ENCODE peak calls at places on chromosome 3, in nine cellular contexts. T is A549, O is stomach, Q is transverse colon, P is tibial nerve, V is ovary, K is sigmoid colon, Z is H1, I is upper lobe of left lung. W is an unnamed sample. For H3K4me1, the result is how much of the 10 kb centered on the place peaks cover.

GRCh38 chr3:42421818-42422796 is 11.7 kb upstream of the LYZL4 start:
- DNase-seq in K (no peak), P (no peak), O (peak), T (no peak), Q (no peak), I (no peak), V (no peak), Z (no peak), W (no peak)

GRCh38 chr3:22862111-22862510 is 341.0 kb upstream of the UBE2E2 start:
- DNase-seq in I (no peak), Q (no peak), T (peak), O (no peak), V (no peak), P (no peak), K (no peak), Z (no peak), W (no peak)

GRCh38 chr3:189563841-189564563 is 67.2 kb upstream of the TP63 start:
- DNase-seq in P (no peak), T (peak), V (no peak), K (no peak), I (peak), O (no peak), Z (no peak), Q (no peak), W (no peak)

GRCh38 chr3:34067442-34068130 is 269.2 kb downstream of the PDCD6IP start:
- DNase-seq in V (no peak), Q (no peak), O (no peak), T (no peak), K (no peak), Z (no peak), P (no peak), I (no peak), W (no peak)

GRCh38 chr3:173191611-173192010 is 50.6 kb upstream of the SPATA16 start:
- DNase-seq in P (no peak), O (no peak), Z (no peak), I (no peak), K (no peak), Q (no peak), T (no peak), V (no peak), W (no peak)

GRCh38 chr3:14093831-14094230 is 30.8 kb downstream of the CHCHD4 start:
- DNase-seq in I (no peak), K (no peak), Q (no peak), P (no peak), O (no peak), T (no peak), V (no peak), Z (no peak), W (no peak)

GRCh38 chr3:192494176-192494575 is 233.2 kb downstream of the FGF12 start:
- DNase-seq in Z (no peak), O (no peak), T (no peak), I (no peak), V (no peak), K (no peak), P (no peak), Q (no peak), W (no peak)

GRCh38 chr3:148992027-148992634 is 791 bp downstream of the GYG1 start:
- DNase-seq in O (peak), Z (peak), K (peak), Q (peak), V (peak), P (no peak), T (peak), I (peak), W (no peak)

GRCh38 chr3:184757010-184757651 is 45.3 kb upstream of the MAGEF1 start:
- DNase-seq in O (peak), P (peak), I (peak), T (no peak), V (peak), Z (no peak), Q (peak), K (peak), W (no peak)

GRCh38 chr3:50321146-50321843 is 1.2 kb downstream of the HYAL2 start:
- DNase-seq in I (peak), Q (peak), K (peak), Z (peak), T (peak), V (peak), O (peak), P (peak), W (peak)

GRCh38 chr3:55190296-55190695 is 262.4 kb upstream of the LRTM1 start:
- DNase-seq in I (no peak), O (no peak), T (no peak), Z (no peak), K (no peak), P (no peak), V (no peak), Q (no peak), W (peak)

GRCh38 chr3:149547954-149548728 is 73.6 kb downstream of the TM4SF4 start:
- DNase-seq in T (peak), Z (no peak), P (no peak), V (peak), O (peak), K (peak), I (peak), Q (peak), W (peak)

GRCh38 chr3:184241447-184242296 is 7.1 kb downstream of the ALG3 start:
- DNase-seq in Q (peak), O (peak), V (peak), Z (peak), K (no peak), T (peak), I (peak), P (no peak), W (no peak)

GRCh38 chr3:62161306-62161705 is 212.0 kb downstream of the FEZF2 start:
- DNase-seq in Z (no peak), T (no peak), I (no peak), O (no peak), P (no peak), V (no peak), K (no peak), Q (no peak), W (no peak)

GRCh38 chr3:46209751-46210470 is 1.8 kb upstream of the CCR1 start:
- DNase-seq in P (no peak), V (no peak), K (no peak), I (no peak), T (no peak), Q (no peak), Z (no peak), O (no peak), W (peak)

GRCh38 chr3:51274052-51274451 is 111.0 kb upstream of the MANF start:
- DNase-seq in Z (no peak), P (no peak), T (no peak), O (no peak), K (no peak), Q (no peak), V (no peak), I (no peak), W (no peak)

GRCh38 chr3:17833786-17834559 is 91.5 kb upstream of the TBC1D5 start:
- DNase-seq in Z (no peak), T (no peak), K (no peak), I (no peak), V (no peak), P (no peak), O (no peak), Q (no peak), W (no peak)

GRCh38 chr3:195030791-195031321 is 240.1 kb downstream of the XXYLT1 start:
- DNase-seq in Z (no peak), V (no peak), O (no peak), I (peak), P (no peak), Q (no peak), T (peak), K (no peak), W (no peak)

GRCh38 chr3:13093687-13094086 is 20.5 kb upstream of the IQSEC1 start:
- DNase-seq in Q (no peak), P (no peak), K (no peak), I (no peak), Z (no peak), T (no peak), V (no peak), O (no peak), W (no peak)

GRCh38 chr3:19757773-19758172 is 176.2 kb downstream of the EFHB start:
- DNase-seq in P (no peak), V (no peak), O (no peak), T (peak), I (no peak), Q (no peak), Z (no peak), K (no peak), W (no peak)

GRCh38 chr3:25473246-25473645 is 45.2 kb downstream of the RARB start:
- DNase-seq in I (no peak), P (no peak), T (no peak), O (no peak), Z (no peak), V (no peak), Q (no peak), K (peak), W (no peak)

GRCh38 chr3:10090181-10090580 is 17.9 kb downstream of the FANCD2OS start:
- DNase-seq in T (peak), Z (no peak), P (no peak), I (no peak), O (peak), K (no peak), V (no peak), Q (peak), W (no peak)

GRCh38 chr3:10085738-10086137 is 22.3 kb downstream of the FANCD2OS start:
- DNase-seq in Q (no peak), K (no peak), T (no peak), O (no peak), P (no peak), Z (no peak), I (no peak), V (no peak), W (no peak)

GRCh38 chr3:10093678-10094077 is 14.4 kb downstream of the FANCD2OS start:
- DNase-seq in Q (no peak), I (no peak), Z (no peak), T (no peak), P (no peak), K (no peak), O (no peak), V (no peak), W (no peak)

GRCh38 chr3:10088256-10088655 is 19.8 kb downstream of the FANCD2OS start:
- DNase-seq in O (no peak), V (no peak), Z (no peak), T (peak), P (no peak), Q (no peak), I (no peak), K (no peak), W (no peak)
- TF ChIP-seq EP300 in O (no peak), V (no peak), Z (no peak), T (no peak), P (no peak), Q (no peak), I (no peak), K (no peak), W (no peak)

GRCh38 chr3:112635674-112636073 is 5.3 kb downstream of the CCDC80 start:
- DNase-seq in V (peak), I (no peak), O (no peak), Z (no peak), T (no peak), Q (peak), P (no peak), K (peak), W (no peak)
- H3K27ac ChIP-seq in V (peak), I (no peak), O (peak), Z (no peak), T (peak), Q (peak), P (peak), K (peak), W (peak)

GRCh38 chr3:186588619-186589018 is 18.1 kb downstream of the DNAJB11 start:
- DNase-seq in T (no peak), I (no peak), P (no peak), V (no peak), O (no peak), Q (no peak), K (no peak), Z (no peak), W (no peak)

GRCh38 chr3:186592682-186593081 is 20.2 kb upstream of the AHSG start:
- DNase-seq in T (no peak), K (no peak), P (no peak), I (no peak), V (no peak), Z (no peak), O (no peak), Q (no peak), W (no peak)

GRCh38 chr3:186589115-186589514 is 18.6 kb downstream of the DNAJB11 start:
- DNase-seq in T (peak), I (no peak), Z (no peak), Q (no peak), K (no peak), V (no peak), P (no peak), O (no peak), W (no peak)

GRCh38 chr3:186589856-186590579 is 19.5 kb downstream of the DNAJB11 start:
- DNase-seq in P (no peak), V (no peak), O (no peak), I (peak), Q (no peak), K (no peak), T (peak), Z (no peak), W (no peak)

DNA sequence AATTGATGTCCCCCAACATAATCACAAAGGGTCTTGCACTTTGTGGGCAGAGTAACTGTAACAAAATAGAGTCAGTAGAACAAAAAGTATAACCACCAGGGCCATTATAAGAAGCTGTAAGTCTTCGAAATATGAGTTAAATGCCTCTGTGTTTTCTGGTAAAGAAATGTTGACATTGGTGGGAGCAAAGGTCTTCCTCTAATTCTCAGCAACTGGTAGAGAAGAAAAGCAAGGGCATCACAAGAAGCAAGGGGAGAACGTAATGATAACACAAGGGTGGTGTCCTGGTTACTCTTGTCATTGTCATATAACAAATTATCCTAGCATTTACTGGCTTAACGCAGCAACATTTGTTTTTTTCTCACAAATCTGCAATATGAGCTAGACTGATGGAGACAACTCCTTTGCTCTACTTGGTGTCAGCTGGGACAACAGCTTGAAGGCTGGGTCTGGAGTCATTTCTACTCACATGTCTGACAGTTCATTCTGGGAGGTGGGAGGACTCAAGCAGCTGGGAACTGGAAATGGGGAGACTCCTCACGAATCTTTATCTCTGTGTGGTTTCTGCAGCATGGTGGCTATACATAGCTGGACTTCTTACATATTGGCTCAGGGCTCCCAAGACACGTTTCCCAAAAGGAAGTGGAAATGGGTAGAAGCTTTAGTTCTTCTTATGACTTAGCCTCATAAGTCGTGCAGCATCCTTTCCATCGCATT is 20.2 kb downstream of the DNAJB11 start:
- DNase-seq in P (no peak), O (no peak), V (no peak), K (no peak), I (no peak), Q (no peak), Z (no peak), T (no peak), W (no peak)
- H3K4me1 ChIP-seq in P (under half), O (under half), V (under half), K (under half), I (under half), Q (under half), Z (under half), T (under half), W (under half)

DNA sequence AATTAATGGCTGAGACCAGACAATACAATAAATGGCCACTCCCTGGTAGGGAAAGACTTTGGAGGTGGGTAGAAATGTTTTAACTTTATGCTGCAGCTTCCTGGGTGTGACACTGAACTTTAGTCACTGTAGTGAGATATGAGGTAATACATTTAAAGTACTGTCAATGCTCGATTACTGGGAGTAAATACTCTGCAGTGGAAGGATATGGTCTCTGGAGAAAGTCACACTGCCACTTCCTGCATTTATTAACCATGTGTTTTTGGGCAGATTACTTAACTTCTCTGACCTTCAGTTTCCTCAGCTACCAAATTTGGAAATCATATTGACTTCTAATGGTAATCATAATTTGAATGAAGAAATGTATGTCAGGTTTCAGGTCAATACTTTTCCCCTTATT is 317.1 kb upstream of the TGFBR2 start:
- DNase-seq in O (no peak), Z (no peak), V (no peak), T (peak), Q (peak), P (no peak), I (no peak), K (no peak), W (no peak)
- TF ChIP-seq EP300 in O (no peak), Z (no peak), V (no peak), T (no peak), Q (no peak), P (no peak), I (no peak), K (no peak), W (no peak)

GRCh38 chr3:179233043-179233442 is 17.9 kb downstream of the KCNMB3 start:
- DNase-seq in I (no peak), P (no peak), Z (no peak), V (no peak), O (no peak), K (no peak), T (no peak), Q (no peak), W (no peak)

GRCh38 chr3:179229177-179229576 is 21.7 kb downstream of the KCNMB3 start:
- DNase-seq in K (no peak), Q (no peak), P (no peak), I (no peak), T (no peak), V (no peak), Z (no peak), O (no peak), W (no peak)

GRCh38 chr3:179236676-179237301 is 14.1 kb downstream of the KCNMB3 start:
- DNase-seq in Z (no peak), V (no peak), I (no peak), K (no peak), O (no peak), Q (no peak), T (no peak), P (no peak), W (no peak)

GRCh38 chr3:179234244-179234643 is 16.7 kb downstream of the KCNMB3 start:
- DNase-seq in T (no peak), Z (no peak), I (no peak), V (no peak), Q (no peak), K (no peak), P (no peak), O (no peak), W (no peak)
- H3K27ac ChIP-seq in T (no peak), Z (no peak), I (no peak), V (no peak), Q (no peak), K (no peak), P (no peak), O (no peak), W (no peak)

GRCh38 chr3:71054312-71054711 is 529.2 kb downstream of the FOXP1 start:
- DNase-seq in O (no peak), Q (no peak), Z (no peak), I (no peak), P (no peak), V (no peak), T (no peak), K (no peak), W (peak)

GRCh38 chr3:71056327-71056726 is 527.2 kb downstream of the FOXP1 start:
- DNase-seq in O (no peak), Z (no peak), I (no peak), Q (no peak), V (no peak), T (no peak), K (no peak), P (no peak), W (peak)

GRCh38 chr3:71057526-71057894 is 526.0 kb downstream of the FOXP1 start:
- DNase-seq in T (no peak), I (no peak), V (no peak), O (no peak), Z (no peak), K (no peak), Q (peak), P (no peak), W (peak)

GRCh38 chr3:71053495-71053894 is 530.0 kb downstream of the FOXP1 start:
- DNase-seq in Z (no peak), T (no peak), I (no peak), K (no peak), P (no peak), V (no peak), Q (no peak), O (no peak), W (peak)

GRCh38 chr3:71055602-71056001 is 527.9 kb downstream of the FOXP1 start:
- DNase-seq in Q (no peak), T (peak), I (no peak), K (no peak), O (no peak), V (no peak), Z (no peak), P (no peak), W (no peak)
- H3K4me1 ChIP-seq in Q (half or more), T (half or more), I (half or more), K (under half), O (under half), V (under half), Z (under half), P (under half), W (half or more)

GRCh38 chr3:10956531-10956930 is 36.0 kb upstream of the SLC6A1 start:
- DNase-seq in I (no peak), O (no peak), Q (no peak), V (no peak), Z (no peak), P (no peak), T (no peak), K (no peak), W (no peak)

GRCh38 chr3:10962481-10963036 is 30.0 kb upstream of the SLC6A1 start:
- DNase-seq in P (no peak), K (no peak), I (no peak), T (no peak), Z (no peak), O (no peak), Q (no peak), V (no peak), W (no peak)

GRCh38 chr3:10957976-10958749 is 34.4 kb upstream of the SLC6A1 start:
- DNase-seq in T (no peak), I (peak), P (no peak), Q (peak), Z (no peak), V (no peak), K (no peak), O (peak), W (no peak)

GRCh38 chr3:10956991-10957390 is 35.6 kb upstream of the SLC6A1 start:
- DNase-seq in P (peak), T (no peak), O (no peak), Z (no peak), Q (no peak), I (no peak), V (no peak), K (no peak), W (no peak)

DNA sequence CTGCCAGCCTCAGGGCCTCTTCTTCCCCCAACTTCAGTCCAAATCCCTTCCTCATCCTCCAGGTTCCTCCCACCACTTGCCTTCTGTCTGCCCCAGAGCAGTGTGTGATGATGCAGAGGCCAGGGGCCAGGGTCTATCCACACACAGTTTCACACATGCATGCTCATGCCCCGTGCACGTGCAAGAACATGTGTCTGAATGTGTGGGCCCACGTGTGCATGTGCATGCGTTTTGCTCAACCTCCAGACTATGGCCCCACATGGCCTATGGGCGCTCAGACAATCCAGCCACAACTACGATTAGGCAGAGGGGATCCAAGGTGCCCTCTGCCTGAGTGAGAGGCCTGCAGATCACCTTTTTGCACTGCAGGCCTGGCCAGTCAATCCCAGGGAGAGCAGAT is 32.3 kb upstream of the SLC6A1 start:
- DNase-seq in I (no peak), V (no peak), Z (no peak), T (no peak), P (no peak), O (no peak), K (no peak), Q (no peak), W (no peak)
- TF ChIP-seq EP300 in I (no peak), V (no peak), Z (no peak), T (no peak), P (no peak), O (no peak), K (no peak), Q (no peak), W (no peak)

GRCh38 chr3:15750879-15751278 is 46.9 kb downstream of the ANKRD28 start:
- DNase-seq in K (no peak), T (no peak), P (no peak), V (no peak), I (no peak), Z (no peak), Q (no peak), O (no peak), W (no peak)

GRCh38 chr3:15755181-15755580 is 42.6 kb downstream of the ANKRD28 start:
- DNase-seq in T (no peak), V (no peak), O (no peak), Q (no peak), P (no peak), K (no peak), Z (no peak), I (no peak), W (no peak)

GRCh38 chr3:15755780-15756179 is 42.0 kb downstream of the ANKRD28 start:
- DNase-seq in T (no peak), K (no peak), O (no peak), Z (no peak), V (no peak), P (no peak), Q (no peak), I (no peak), W (no peak)

GRCh38 chr3:15754047-15754446 is 43.7 kb downstream of the ANKRD28 start:
- DNase-seq in Q (no peak), P (no peak), Z (no peak), K (no peak), V (no peak), O (no peak), I (no peak), T (peak), W (no peak)

GRCh38 chr3:15753056-15753710 is 44.6 kb downstream of the ANKRD28 start:
- DNase-seq in V (no peak), Z (no peak), T (peak), I (no peak), K (no peak), Q (no peak), P (no peak), O (peak), W (no peak)
- H3K27ac ChIP-seq in V (no peak), Z (no peak), T (peak), I (no peak), K (no peak), Q (no peak), P (peak), O (peak), W (no peak)

W was measured in esophagus muscularis mucosa.